ENCODE peak calls at places on chromosomes 2 and 18, in ten cellular contexts. U is adrenal gland; X is HepG2; T is cardiac fibroblast; G is astrocyte of the spinal cord; Y is MM.1S; S is OCI-LY7; R is endothelial cell; J is CD8-positive, alpha-beta T cell; D is GM06990. Z is an unnamed sample.

GRCh38 chr18:33404244-33404873 is 36.2 kb downstream of the CCDC178 start:
- DNase-seq in U (no peak), X (no peak), T (peak; percentile 1), G (no peak), Y (peak; percentile 15), S (peak; percentile 5), R (no peak), J (no peak), D (no peak), Z (no peak)

GRCh38 chr2:29425866-29426265 is 310.7 kb downstream of the CLIP4 start:
- DNase-seq in U (no peak), X (no peak), T (no peak), G (no peak), Y (no peak), S (no peak), R (no peak), J (no peak), D (no peak), Z (no peak)

GRCh38 chr2:182946949-182947348 is 80.5 kb upstream of the FRZB start:
- DNase-seq in U (no peak), X (no peak), T (peak; percentile 15), G (peak; percentile 27), Y (no peak), S (no peak), R (no peak), J (no peak), D (no peak), Z (no peak)

GRCh38 chr2:27431395-27431794 is 3.0 kb downstream of the NRBP1 start:
- DNase-seq in U (no peak), X (peak; percentile 40), T (peak; percentile 73), G (no peak), Y (no peak), S (no peak), R (no peak), J (no peak), D (no peak), Z (no peak)

GRCh38 chr18:72555101-72555500 is 11.0 kb upstream of the CBLN2 start:
- DNase-seq in U (no peak), X (no peak), T (no peak), G (no peak), Y (peak; percentile 30), S (no peak), R (no peak), J (no peak), D (no peak), Z (no peak)

GRCh38 chr2:109134741-109135571 is 6.0 kb downstream of the SH3RF3 start:
- DNase-seq in U (peak; percentile 53), X (no peak), T (no peak), G (no peak), Y (peak; percentile 78), S (no peak), R (no peak), J (no peak), D (no peak), Z (no peak)

GRCh38 chr2:60819155-60819862 is 62.1 kb upstream of the REL start:
- DNase-seq in U (peak; percentile 58), X (no peak), T (no peak), G (no peak), Y (no peak), S (no peak), R (no peak), J (peak; percentile 77), D (no peak), Z (peak; percentile 79)

GRCh38 chr2:155633887-155634570 is 698.5 kb downstream of the NR4A2 start:
- DNase-seq in U (no peak), X (no peak), T (no peak), G (no peak), Y (no peak), S (no peak), R (no peak), J (no peak), D (peak; percentile 63), Z (no peak)

GRCh38 chr2:127044977-127045654 is 61.8 kb downstream of the BIN1 start:
- DNase-seq in U (peak; percentile 60), X (no peak), T (peak; percentile 21), G (no peak), Y (no peak), S (no peak), R (no peak), J (no peak), D (no peak), Z (no peak)

GRCh38 chr2:46333912-46334311 is 36.7 kb downstream of the EPAS1 start:
- DNase-seq in U (no peak), X (no peak), T (peak; percentile 81), G (no peak), Y (no peak), S (no peak), R (no peak), J (no peak), D (no peak), Z (no peak)
- TF ChIP-seq CTCF in U (no peak), X (peak; percentile 35), T (peak; percentile 50), G (peak; percentile 39), Y (peak; percentile 42), S (no peak), R (peak; percentile 24), J (no peak), D (no peak), Z (no peak)

GRCh38 chr2:240723851-240724250 is 32.2 kb downstream of the AQP12A start:
- DNase-seq in U (no peak), X (no peak), T (no peak), G (no peak), Y (no peak), S (no peak), R (no peak), J (no peak), D (no peak), Z (no peak)

GRCh38 chr2:240724431-240724830 is 32.8 kb downstream of the AQP12A start:
- DNase-seq in U (no peak), X (no peak), T (no peak), G (no peak), Y (no peak), S (no peak), R (no peak), J (no peak), D (no peak), Z (no peak)

GRCh38 chr2:240721596-240722180 is 30.0 kb downstream of the AQP12A start:
- DNase-seq in U (no peak), X (no peak), T (no peak), G (no peak), Y (no peak), S (no peak), R (no peak), J (no peak), D (no peak), Z (no peak)

GRCh38 chr2:240722376-240722775 is 30.7 kb downstream of the AQP12A start:
- DNase-seq in U (no peak), X (no peak), T (no peak), G (no peak), Y (no peak), S (no peak), R (no peak), J (no peak), D (no peak), Z (no peak)

GRCh38 chr2:240722796-240723735 is 31.4 kb downstream of the AQP12A start:
- DNase-seq in U (no peak), X (peak; percentile 15), T (no peak), G (no peak), Y (no peak), S (no peak), R (no peak), J (no peak), D (no peak), Z (no peak)
- TF ChIP-seq CTCF in U (no peak), X (peak; percentile 10), T (peak; percentile 2), G (peak; percentile 5), Y (peak; percentile 11), S (no peak), R (no peak), J (no peak), D (no peak), Z (no peak)

DNA sequence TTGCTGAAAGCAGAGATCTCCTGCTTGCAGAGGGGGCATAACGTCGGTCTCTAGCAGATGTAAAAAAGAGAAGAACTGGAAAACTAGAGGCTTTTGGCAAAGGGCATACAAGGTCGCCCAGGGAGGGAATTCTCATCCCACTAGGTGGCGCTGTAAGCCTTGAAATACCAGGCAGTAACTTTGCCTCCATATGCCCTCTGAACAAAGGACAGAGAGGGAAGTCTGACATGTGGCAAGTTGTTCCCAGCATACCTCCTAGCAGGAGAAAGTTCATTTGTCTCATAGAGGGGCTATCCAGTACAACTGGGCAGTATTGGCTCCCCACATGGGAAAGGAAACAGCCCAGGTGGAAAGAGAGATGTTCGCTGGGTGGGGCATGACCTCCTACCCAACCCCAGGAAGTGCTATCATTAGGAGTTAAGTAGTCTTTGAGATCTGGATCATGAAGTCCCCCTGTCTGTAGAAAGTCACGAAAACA is 40.0 kb downstream of the STK17B start:
- DNase-seq in U (peak; percentile 66), X (peak; percentile 83), T (peak; percentile 77), G (peak; percentile 29), Y (peak; percentile 84), S (peak; percentile 86), R (no peak), J (no peak), D (peak; percentile 29), Z (peak; percentile 49)
- TF ChIP-seq CTCF in U (peak; percentile 42), X (peak; percentile 96), T (peak; percentile 54), G (peak; percentile 24), Y (peak; percentile 81), S (peak; percentile 92), R (peak; percentile 32), J (peak; percentile 49), D (peak; percentile 59), Z (peak; percentile 69)

GRCh38 chr2:25566094-25566493 is 107.3 kb downstream of the DTNB start:
- DNase-seq in U (no peak), X (no peak), T (no peak), G (no peak), Y (no peak), S (peak; percentile 66), R (no peak), J (no peak), D (no peak), Z (no peak)

GRCh38 chr2:25572638-25573037 is 100.7 kb downstream of the DTNB start:
- DNase-seq in U (no peak), X (no peak), T (no peak), G (no peak), Y (no peak), S (no peak), R (no peak), J (no peak), D (no peak), Z (no peak)

GRCh38 chr2:25566694-25567093 is 106.7 kb downstream of the DTNB start:
- DNase-seq in U (peak; percentile 68), X (no peak), T (peak; percentile 58), G (no peak), Y (peak; percentile 68), S (peak; percentile 83), R (no peak), J (no peak), D (peak; percentile 51), Z (no peak)

GRCh38 chr2:25570161-25570840 is 103.1 kb downstream of the DTNB start:
- DNase-seq in U (no peak), X (no peak), T (peak; percentile 54), G (no peak), Y (no peak), S (no peak), R (no peak), J (no peak), D (no peak), Z (no peak)

DNA sequence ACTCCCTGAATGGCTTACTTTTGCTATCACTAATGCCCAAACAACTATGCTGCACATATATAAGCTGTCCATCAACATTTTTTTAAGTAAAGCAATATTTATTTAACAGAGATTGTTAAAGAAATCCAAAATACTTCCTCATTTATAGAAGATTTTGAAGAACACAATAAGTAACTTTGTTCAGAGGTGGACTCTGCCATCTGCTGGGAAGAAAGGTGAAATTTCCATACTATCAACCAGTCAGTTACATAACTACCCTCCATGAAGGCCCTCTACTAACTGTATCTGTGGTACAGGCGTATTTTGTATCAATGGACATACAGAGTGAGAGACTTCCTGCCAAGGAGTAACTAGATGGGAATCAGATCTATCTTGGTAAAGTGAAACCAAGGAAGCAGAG is 106.0 kb downstream of the DTNB start:
- DNase-seq in U (no peak), X (peak; percentile 56), T (peak; percentile 70), G (peak; percentile 65), Y (peak; percentile 53), S (peak; percentile 75), R (no peak), J (no peak), D (peak; percentile 34), Z (no peak)
- TF ChIP-seq CTCF in U (peak; percentile 45), X (peak; percentile 74), T (peak; percentile 40), G (peak; percentile 57), Y (peak; percentile 65), S (peak; percentile 91), R (peak; percentile 13), J (no peak), D (peak; percentile 50), Z (peak; percentile 62)

Z was measured in natural killer cell.